ENCODE peak calls at places on chromosomes 11 and 22, in eight cellular contexts. R, Y, I, P, L, J, S and Z are unnamed samples.

GRCh38 chr11:19345848-19346681 is 105.3 kb upstream of the E2F8 start:
- DNase-seq in R (no peak), Y (no peak), I (no peak), P (peak; percentile 56), L (peak; percentile 48), J (peak; percentile 22), S (peak; percentile 16), Z (peak; percentile 26)

GRCh38 chr11:68575025-68575665 is 109.2 kb upstream of the GAL start:
- DNase-seq in R (no peak), Y (no peak), I (no peak), P (no peak), L (no peak), J (no peak), S (peak; percentile 8), Z (no peak)

GRCh38 chr11:100328626-100329340 is 358.3 kb upstream of the ARHGAP42 start:
- DNase-seq in R (peak; percentile 52), Y (no peak), I (peak; percentile 78), P (peak; percentile 1), L (no peak), J (peak; percentile 58), S (peak; percentile 50), Z (no peak)

GRCh38 chr11:117072517-117073218 is 25.6 kb downstream of the SIK3 start:
- DNase-seq in R (peak; percentile 97), Y (peak; percentile 77), I (peak; percentile 95), P (peak; percentile 96), L (no peak), J (peak; percentile 94), S (peak; percentile 95), Z (no peak)

GRCh38 chr11:115455606-115456005 is 48.6 kb downstream of the CADM1 start:
- DNase-seq in R (no peak), Y (no peak), I (no peak), P (no peak), L (no peak), J (no peak), S (no peak), Z (no peak)

GRCh38 chr22:48574776-48575566 is 1252.7 kb downstream of the BRD1 start:
- DNase-seq in R (no peak), Y (no peak), I (no peak), P (no peak), L (peak; percentile 42), J (no peak), S (no peak), Z (peak; percentile 44)

GRCh38 chr22:42797021-42797420 is 60.1 kb downstream of the ARFGAP3 start:
- DNase-seq in R (no peak), Y (no peak), I (no peak), P (peak; percentile 8), L (peak; percentile 54), J (peak; percentile 54), S (peak; percentile 55), Z (peak; percentile 68)

GRCh38 chr11:94638902-94639373 is 71.8 kb downstream of the PIWIL4 start:
- DNase-seq in R (peak; percentile 35), Y (no peak), I (peak; percentile 34), P (peak; percentile 47), L (no peak), J (peak; percentile 83), S (peak; percentile 75), Z (no peak)

GRCh38 chr11:116852261-116853125 is 15.1 kb upstream of the APOA1 start:
- DNase-seq in R (peak; percentile 59), Y (no peak), I (peak; percentile 32), P (peak; percentile 80), L (no peak), J (peak; percentile 96), S (peak; percentile 89), Z (no peak)

GRCh38 chr22:44399196-44399837 is 86.6 kb upstream of the SHISAL1 start:
- DNase-seq in R (no peak), Y (no peak), I (no peak), P (no peak), L (no peak), J (no peak), S (no peak), Z (no peak)

GRCh38 chr11:101862410-101863233 is 52.2 kb upstream of the CEP126 start:
- DNase-seq in R (peak; percentile 84), Y (no peak), I (peak; percentile 54), P (peak; percentile 83), L (no peak), J (peak; percentile 75), S (peak; percentile 81), Z (no peak)

GRCh38 chr11:44179173-44179572 is 83.7 kb downstream of the EXT2 start:
- DNase-seq in R (peak; percentile 27), Y (no peak), I (no peak), P (peak; percentile 50), L (no peak), J (peak; percentile 61), S (peak; percentile 88), Z (no peak)

GRCh38 chr22:23565288-23565941 is 14.7 kb downstream of the IGLL1 start:
- DNase-seq in R (no peak), Y (no peak), I (peak; percentile 10), P (peak; percentile 5), L (no peak), J (no peak), S (no peak), Z (no peak)